ENCODE peak calls at places on chromosomes 16 and 17, in six cellular contexts. T, G, B, F, Y and V are unnamed samples.

GRCh38 chr17:34782271-34782670 is 179.0 kb downstream of the CCT6B start:
- DNase-seq in T (no peak), G (no peak), B (no peak), F (no peak), Y (no peak), V (no peak)

GRCh38 chr17:7755095-7755890 is 37.7 kb downstream of the DNAH2 start:
- DNase-seq in T (no peak), G (no peak), B (no peak), F (no peak), Y (no peak), V (no peak)

GRCh38 chr16:77833906-77834599 is 45.7 kb downstream of the VAT1L start:
- DNase-seq in T (peak), G (peak), B (no peak), F (peak), Y (no peak), V (no peak)

GRCh38 chr17:19553036-19553435 is 19.4 kb downstream of the SLC47A1 start:
- DNase-seq in T (no peak), G (no peak), B (no peak), F (no peak), Y (no peak), V (no peak)

GRCh38 chr16:80060470-80060869 is 459.9 kb upstream of the MAF start:
- DNase-seq in T (no peak), G (no peak), B (no peak), F (peak), Y (no peak), V (no peak)

GRCh38 chr17:62671553-62671952 is 44.1 kb downstream of the MRC2 start:
- DNase-seq in T (no peak), G (no peak), B (no peak), F (no peak), Y (no peak), V (no peak)

GRCh38 chr17:31364012-31364411 is 27.5 kb upstream of the RAB11FIP4 start:
- DNase-seq in T (no peak), G (no peak), B (no peak), F (no peak), Y (no peak), V (no peak)

GRCh38 chr16:86515420-86515779 is 5.1 kb downstream of the FOXF1 start:
- DNase-seq in T (no peak), G (no peak), B (no peak), F (peak), Y (no peak), V (no peak)

GRCh38 chr16:89884041-89884421 is 10.6 kb downstream of the TCF25 start:
- DNase-seq in T (no peak), G (no peak), B (no peak), F (no peak), Y (no peak), V (no peak)

GRCh38 chr16:54171855-54172537 is 114.6 kb downstream of the IRX3 start:
- DNase-seq in T (no peak), G (peak), B (peak), F (peak), Y (no peak), V (no peak)

GRCh38 chr17:8002646-8003593 is 505 bp downstream of the GUCY2D start:
- DNase-seq in T (no peak), G (no peak), B (peak), F (no peak), Y (no peak), V (no peak)

GRCh38 chr17:7491583-7491982 is 7.4 kb downstream of the POLR2A start:
- DNase-seq in T (no peak), G (no peak), B (no peak), F (no peak), Y (no peak), V (no peak)

GRCh38 chr17:47253541-47254402 is at the start of gene ITGB3:
- DNase-seq in T (no peak), G (no peak), B (peak), F (peak), Y (peak), V (no peak)

GRCh38 chr16:89422527-89422904 is 67.8 kb downstream of the ANKRD11 start:
- DNase-seq in T (no peak), G (peak), B (no peak), F (peak), Y (no peak), V (no peak)